ENCODE peak calls at places on chromosomes 1 and 21, in seven cellular contexts. E is spleen, J is lower leg skin, O is stomach, Q is Peyer's patch, T is uterus, F is heart left ventricle. G is an unnamed sample.

GRCh38 chr21:32246571-32246970 is 32.3 kb downstream of the MIS18A start:
- DNase-seq in E (no peak), J (no peak), O (no peak), Q (no peak), T (no peak), F (no peak), G (no peak)

GRCh38 chr1:189696297-189696696 is 781.4 kb downstream of the BRINP3 start:
- DNase-seq in E (no peak), J (no peak), O (no peak), Q (no peak), T (no peak), F (no peak), G (no peak)

GRCh38 chr1:246761386-246761785 is 37.2 kb downstream of the SCCPDH start:
- DNase-seq in E (no peak), J (no peak), O (no peak), Q (no peak), T (no peak), F (no peak), G (no peak)

GRCh38 chr1:201397675-201398074 is 1.4 kb downstream of the LAD1 start:
- DNase-seq in E (no peak), J (no peak), O (peak), Q (peak), T (no peak), F (no peak), G (no peak)

GRCh38 chr21:39613029-39613934 is 542 bp downstream of the B3GALT5 start:
- DNase-seq in E (no peak), J (no peak), O (no peak), Q (no peak), T (no peak), F (no peak), G (no peak)

GRCh38 chr1:46991083-46991923 is 32.2 kb upstream of the CYP4X1 start:
- DNase-seq in E (no peak), J (no peak), O (no peak), Q (no peak), T (no peak), F (no peak), G (no peak)

GRCh38 chr1:3772027-3772714 is 378 bp upstream of the SMIM1 start:
- DNase-seq in E (peak), J (peak), O (peak), Q (peak), T (peak), F (peak), G (peak)

GRCh38 chr1:162872981-162873380 is 12.0 kb upstream of the CCDC190 start:
- DNase-seq in E (no peak), J (no peak), O (no peak), Q (no peak), T (no peak), F (no peak), G (no peak)

GRCh38 chr1:243325305-243325890 is 69.6 kb downstream of the SDCCAG8 start:
- DNase-seq in E (no peak), J (no peak), O (no peak), Q (no peak), T (no peak), F (no peak), G (peak)

GRCh38 chr1:209675567-209676154 is 449 bp downstream of the G0S2 start:
- DNase-seq in E (peak), J (no peak), O (peak), Q (peak), T (peak), F (peak), G (peak)

GRCh38 chr1:1314678-1315335 is 6.4 kb downstream of the PUSL1 start:
- DNase-seq in E (no peak), J (no peak), O (no peak), Q (no peak), T (no peak), F (no peak), G (no peak)

GRCh38 chr1:192475970-192476369 is 99.6 kb upstream of the RGS1 start:
- DNase-seq in E (no peak), J (no peak), O (no peak), Q (no peak), T (no peak), F (no peak), G (no peak)

GRCh38 chr1:212218911-212219310 is 66.3 kb upstream of the PPP2R5A start:
- DNase-seq in E (no peak), J (no peak), O (no peak), Q (no peak), T (no peak), F (no peak), G (no peak)

GRCh38 chr21:24023402-24023801 is 1583.9 kb downstream of the MRPL39 start:
- DNase-seq in E (no peak), J (no peak), O (no peak), Q (no peak), T (no peak), F (no peak), G (no peak)

GRCh38 chr1:101364370-101365120 is 127.7 kb downstream of the S1PR1 start:
- DNase-seq in E (no peak), J (no peak), O (no peak), Q (no peak), T (no peak), F (no peak), G (no peak)

GRCh38 chr1:106494646-106495045 is 561.8 kb upstream of the PRMT6 start:
- DNase-seq in E (no peak), J (no peak), O (no peak), Q (no peak), T (no peak), F (no peak), G (no peak)

GRCh38 chr1:201539561-201540404 is 856 bp downstream of the NAV1 start:
- DNase-seq in E (no peak), J (peak), O (no peak), Q (no peak), T (peak), F (peak), G (no peak)

GRCh38 chr1:238596703-238597102 is 706.0 kb upstream of the ZP4 start:
- DNase-seq in E (no peak), J (no peak), O (no peak), Q (no peak), T (no peak), F (no peak), G (no peak)

GRCh38 chr1:207077470-207078377 is 10.9 kb upstream of the C4BPB start:
- DNase-seq in E (no peak), J (peak), O (peak), Q (no peak), T (peak), F (peak), G (peak)

GRCh38 chr1:32816676-32817158 is 441 bp downstream of the YARS1 start:
- DNase-seq in E (no peak), J (no peak), O (no peak), Q (no peak), T (no peak), F (no peak), G (no peak)

GRCh38 chr1:32817815-32818786 is 648 bp downstream of the S100PBP start:
- DNase-seq in E (no peak), J (peak), O (peak), Q (peak), T (peak), F (peak), G (peak)

GRCh38 chr1:32813941-32814739 is 3.0 kb downstream of the YARS1 start:
- DNase-seq in E (no peak), J (no peak), O (no peak), Q (no peak), T (no peak), F (no peak), G (no peak)

GRCh38 chr1:32817159-32817814 is at the start of the genes S100PBP and YARS1:
- DNase-seq in E (peak), J (peak), O (peak), Q (peak), T (peak), F (peak), G (peak)

GRCh38 chr1:32818804-32819541 is 1.5 kb downstream of the S100PBP start:
- DNase-seq in E (no peak), J (no peak), O (no peak), Q (no peak), T (no peak), F (no peak), G (no peak)
- TF ChIP-seq POLR2A in E (no peak), J (no peak), O (no peak), Q (no peak), T (no peak), F (no peak), G (no peak)

GRCh38 chr1:155128755-155129473 is 1.2 kb downstream of the EFNA1 start:
- DNase-seq in E (peak), J (no peak), O (peak), Q (peak), T (peak), F (peak), G (peak)
- TF ChIP-seq POLR2A in E (no peak), J (no peak), O (no peak), Q (peak), T (peak), F (no peak), G (peak)

GRCh38 chr1:92080128-92080985 is at the start of gene BTBD8:
- DNase-seq in E (peak), J (peak), O (peak), Q (peak), T (peak), F (peak), G (peak)
- TF ChIP-seq POLR2A in E (no peak), J (no peak), O (no peak), Q (peak), T (peak), F (no peak), G (peak)

DNA sequence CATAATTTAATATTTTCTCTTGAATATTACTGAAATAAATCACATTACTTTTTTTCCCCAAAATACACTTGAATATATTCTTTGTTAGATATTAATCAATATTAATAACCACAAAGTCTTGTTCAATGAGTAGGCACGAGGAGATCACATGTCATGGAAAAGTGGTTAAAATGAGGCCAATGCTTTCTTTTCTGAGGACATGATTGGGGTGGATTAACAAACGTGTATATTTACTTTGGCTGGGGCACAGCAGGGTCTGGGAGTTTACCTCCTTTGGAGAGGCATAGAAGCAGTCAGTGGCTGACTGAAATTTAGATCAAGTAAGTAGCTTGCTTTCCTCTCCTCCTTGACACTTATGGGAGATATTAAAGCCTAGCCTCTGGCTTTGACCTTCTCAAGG is 664.3 kb upstream of the B3GALT2 start:
- DNase-seq in E (no peak), J (no peak), O (no peak), Q (no peak), T (no peak), F (no peak), G (no peak)
- TF ChIP-seq POLR2A in E (no peak), J (no peak), O (no peak), Q (no peak), T (no peak), F (no peak), G (no peak)

DNA sequence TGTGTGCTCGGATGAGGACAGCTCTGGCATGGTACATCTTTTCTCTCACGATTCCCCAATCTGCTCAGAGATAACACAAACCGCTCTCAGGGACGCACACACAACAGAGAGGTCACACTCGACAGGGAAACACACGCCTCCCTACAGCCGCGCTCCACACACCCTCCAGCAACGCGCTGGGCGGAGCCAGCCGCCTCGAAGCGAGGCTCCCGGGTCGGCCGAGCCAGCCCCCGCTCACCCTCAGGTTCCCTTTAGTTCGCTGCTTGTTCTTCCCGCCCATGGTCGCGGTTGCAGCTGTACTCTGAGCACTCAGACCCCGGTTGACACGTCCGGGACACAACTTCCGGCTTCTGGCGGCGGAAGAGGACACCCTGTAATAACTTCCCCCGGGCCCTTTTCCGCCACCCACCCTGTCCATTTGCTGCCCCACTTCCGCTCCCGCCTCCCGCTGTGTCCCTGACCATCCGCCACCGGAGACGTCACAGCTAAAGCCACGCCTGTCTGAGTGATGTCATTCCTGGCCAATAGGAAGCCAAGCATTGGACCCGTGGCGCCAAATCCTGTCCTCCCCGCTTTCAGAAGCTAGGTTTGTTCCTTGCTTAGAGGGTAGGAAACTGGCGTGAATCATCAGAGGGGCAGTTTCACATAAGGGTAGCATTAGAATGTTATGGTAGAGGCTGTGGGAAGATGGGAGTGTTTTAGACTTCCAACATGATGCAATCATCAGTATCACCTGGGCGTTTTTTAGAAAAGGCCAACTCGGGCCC is at the start of gene LTN1:
- DNase-seq in E (peak), J (peak), O (peak), Q (peak), T (peak), F (peak), G (peak)
- TF ChIP-seq POLR2A in E (peak), J (peak), O (no peak), Q (peak), T (peak), F (peak), G (peak)

GRCh38 chr1:225814381-225814780 is 4.5 kb downstream of the EPHX1 start:
- DNase-seq in E (no peak), J (no peak), O (no peak), Q (no peak), T (peak), F (no peak), G (no peak)

GRCh38 chr1:225812488-225813249 is 2.7 kb downstream of the EPHX1 start:
- DNase-seq in E (no peak), J (no peak), O (no peak), Q (no peak), T (no peak), F (no peak), G (no peak)

GRCh38 chr1:225811622-225812487 is 1.9 kb downstream of the EPHX1 start:
- DNase-seq in E (no peak), J (no peak), O (no peak), Q (no peak), T (no peak), F (no peak), G (no peak)

GRCh38 chr1:225815526-225816178 is 5.7 kb downstream of the EPHX1 start:
- DNase-seq in E (no peak), J (no peak), O (no peak), Q (no peak), T (no peak), F (no peak), G (no peak)

GRCh38 chr1:225813250-225813964 is 3.5 kb downstream of the EPHX1 start:
- DNase-seq in E (no peak), J (peak), O (peak), Q (peak), T (peak), F (peak), G (no peak)
- TF ChIP-seq POLR2A in E (no peak), J (no peak), O (no peak), Q (no peak), T (peak), F (no peak), G (peak)

DNA sequence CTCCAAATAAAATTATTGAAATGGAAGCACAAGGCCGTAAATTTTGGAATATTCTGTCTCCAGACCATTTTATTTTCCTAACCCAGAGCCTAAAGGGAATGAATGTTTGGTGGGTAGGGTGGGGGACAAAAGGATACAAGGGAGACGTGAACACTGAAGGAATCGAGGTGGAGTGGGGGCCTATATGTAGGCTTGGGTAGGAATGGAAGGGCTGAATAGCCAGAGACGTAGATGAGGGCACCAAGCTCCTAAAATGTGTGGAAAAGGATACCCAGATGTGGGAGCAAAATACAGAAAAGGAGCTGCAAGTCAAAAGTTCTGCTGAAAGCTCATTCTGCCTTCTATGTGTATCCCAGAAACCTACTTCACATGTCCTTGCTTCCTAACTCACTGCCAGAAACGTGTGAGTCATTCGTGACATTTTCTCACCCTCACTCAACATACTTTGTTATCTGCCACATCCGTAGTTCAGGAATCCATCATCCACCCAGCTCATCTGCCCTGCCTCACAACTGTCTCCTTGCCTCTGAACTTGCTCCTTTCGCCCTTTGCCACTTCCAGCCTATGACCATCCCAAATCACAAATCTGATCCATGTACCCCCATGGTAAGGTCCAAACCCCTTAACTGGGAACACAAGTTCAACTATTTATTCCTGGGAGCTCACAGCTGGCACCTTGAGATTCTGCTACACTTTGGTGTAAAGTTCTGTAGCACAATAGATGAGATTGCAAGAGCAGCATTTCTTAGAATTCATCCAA is 84.1 kb upstream of the PRDX6 start:
- DNase-seq in E (no peak), J (peak), O (no peak), Q (no peak), T (no peak), F (no peak), G (no peak)
- TF ChIP-seq POLR2A in E (no peak), J (no peak), O (no peak), Q (no peak), T (no peak), F (no peak), G (no peak)

G was measured in prostate gland.